ENCODE peak calls at places on chromosomes 2 and 18, in six cellular contexts. B is Peyer's patch, Z is HCT116, C is prostate gland, Y is right lobe of liver, R is HepG2. A is an unnamed sample.

GRCh38 chr2:160582481-160583161 is 89.0 kb upstream of the RBMS1 start:
- DNase-seq in R (no peak), C (peak), Y (no peak), B (no peak), Z (no peak), A (no peak)

GRCh38 chr2:71417300-71418202 is 35.8 kb upstream of the DYSF start:
- DNase-seq in Z (peak), R (no peak), Y (no peak), B (no peak), C (no peak), A (no peak)

GRCh38 chr2:142822190-142822589 is 55.3 kb upstream of the KYNU start:
- DNase-seq in C (no peak), R (no peak), Y (no peak), B (no peak), Z (no peak), A (no peak)

GRCh38 chr2:130337735-130338325 is 4.9 kb upstream of the IMP4 start:
- DNase-seq in Z (no peak), Y (no peak), C (no peak), R (no peak), B (no peak), A (no peak)

GRCh38 chr2:217932661-217933325 is 70.0 kb downstream of the TNS1 start:
- DNase-seq in B (no peak), Y (no peak), Z (no peak), C (no peak), R (no peak), A (no peak)

GRCh38 chr2:26968001-26968400 is 2.4 kb upstream of the MAPRE3 start:
- DNase-seq in Y (no peak), Z (no peak), B (no peak), R (no peak), C (no peak), A (no peak)

GRCh38 chr2:64338910-64339500 is 115.0 kb upstream of the LGALSL start:
- DNase-seq in Y (peak), C (no peak), B (peak), Z (no peak), R (no peak), A (no peak)

GRCh38 chr2:55887906-55888625 is 35.5 kb downstream of the EFEMP1 start:
- DNase-seq in C (no peak), Z (no peak), Y (no peak), R (no peak), B (no peak), A (no peak)

GRCh38 chr18:3692113-3692621 is 242.2 kb downstream of the TGIF1 start:
- DNase-seq in R (peak), B (no peak), Y (no peak), Z (no peak), C (no peak), A (no peak)

GRCh38 chr2:56749152-56749752 is 565.5 kb downstream of the CCDC85A start:
- DNase-seq in C (no peak), R (peak), Z (peak), B (no peak), Y (no peak), A (no peak)

GRCh38 chr2:144548088-144548487 is 28.2 kb upstream of the ZEB2 start:
- DNase-seq in R (no peak), Z (no peak), Y (no peak), B (no peak), C (no peak), A (no peak)

GRCh38 chr2:44118257-44118656 is 50.4 kb upstream of the PPM1B start:
- DNase-seq in Z (no peak), C (no peak), Y (no peak), B (no peak), R (no peak), A (no peak)

GRCh38 chr2:182763311-182763912 is 47.4 kb downstream of the DNAJC10 start:
- DNase-seq in Y (no peak), C (peak), B (peak), R (peak), Z (peak), A (no peak)

GRCh38 chr2:156470975-156471583 is 34.9 kb downstream of the GPD2 start:
- DNase-seq in Y (no peak), C (no peak), B (no peak), Z (no peak), R (no peak), A (no peak)

GRCh38 chr2:179272406-179273192 is 8.0 kb upstream of the SESTD1 start:
- DNase-seq in B (no peak), Z (no peak), C (no peak), R (peak), Y (no peak), A (no peak)

GRCh38 chr18:49814147-49814499 is 790 bp upstream of the ACAA2 start:
- DNase-seq in R (peak), C (peak), Y (no peak), B (peak), Z (no peak), A (no peak)

GRCh38 chr2:222959358-222959757 is 92.6 kb upstream of the KCNE4 start:
- DNase-seq in R (peak), Z (peak), Y (no peak), C (no peak), B (no peak), A (no peak)
- H3K27ac ChIP-seq in R (no peak), Z (no peak), Y (no peak), C (no peak), B (no peak), A (no peak)

GRCh38 chr2:216424305-216424704 is 12.0 kb downstream of the SMARCAL1 start:
- DNase-seq in Y (no peak), Z (no peak), C (no peak), R (no peak), B (no peak), A (no peak)
- TF ChIP-seq POLR2A in Y (no peak), Z (no peak), C (no peak), R (no peak), B (no peak), A (no peak)

GRCh38 chr2:19176172-19176852 is 182.1 kb downstream of the OSR1 start:
- DNase-seq in Z (no peak), Y (no peak), B (no peak), C (no peak), R (no peak), A (no peak)

GRCh38 chr2:19176977-19177376 is 181.4 kb downstream of the OSR1 start:
- DNase-seq in C (no peak), Y (no peak), R (no peak), B (no peak), Z (no peak), A (no peak)

GRCh38 chr2:19178175-19178574 is 180.2 kb downstream of the OSR1 start:
- DNase-seq in R (no peak), C (peak), Y (no peak), B (no peak), Z (no peak), A (no peak)
- H3K27ac ChIP-seq in R (no peak), C (no peak), Y (no peak), B (no peak), Z (no peak), A (no peak)

GRCh38 chr2:240211598-240212424 is 71.4 kb upstream of the OTOS start:
- DNase-seq in R (no peak), Y (peak), C (no peak), Z (no peak), B (peak), A (no peak)
- TF ChIP-seq POLR2A in R (no peak), Y (no peak), C (no peak), Z (no peak), B (no peak), A (no peak)

GRCh38 chr2:6944546-6944945 is 27.3 kb downstream of the RNF144A start:
- DNase-seq in Y (no peak), C (no peak), R (no peak), Z (no peak), B (no peak), A (no peak)
- H3K27ac ChIP-seq in Y (no peak), C (no peak), R (no peak), Z (no peak), B (no peak), A (no peak)

DNA sequence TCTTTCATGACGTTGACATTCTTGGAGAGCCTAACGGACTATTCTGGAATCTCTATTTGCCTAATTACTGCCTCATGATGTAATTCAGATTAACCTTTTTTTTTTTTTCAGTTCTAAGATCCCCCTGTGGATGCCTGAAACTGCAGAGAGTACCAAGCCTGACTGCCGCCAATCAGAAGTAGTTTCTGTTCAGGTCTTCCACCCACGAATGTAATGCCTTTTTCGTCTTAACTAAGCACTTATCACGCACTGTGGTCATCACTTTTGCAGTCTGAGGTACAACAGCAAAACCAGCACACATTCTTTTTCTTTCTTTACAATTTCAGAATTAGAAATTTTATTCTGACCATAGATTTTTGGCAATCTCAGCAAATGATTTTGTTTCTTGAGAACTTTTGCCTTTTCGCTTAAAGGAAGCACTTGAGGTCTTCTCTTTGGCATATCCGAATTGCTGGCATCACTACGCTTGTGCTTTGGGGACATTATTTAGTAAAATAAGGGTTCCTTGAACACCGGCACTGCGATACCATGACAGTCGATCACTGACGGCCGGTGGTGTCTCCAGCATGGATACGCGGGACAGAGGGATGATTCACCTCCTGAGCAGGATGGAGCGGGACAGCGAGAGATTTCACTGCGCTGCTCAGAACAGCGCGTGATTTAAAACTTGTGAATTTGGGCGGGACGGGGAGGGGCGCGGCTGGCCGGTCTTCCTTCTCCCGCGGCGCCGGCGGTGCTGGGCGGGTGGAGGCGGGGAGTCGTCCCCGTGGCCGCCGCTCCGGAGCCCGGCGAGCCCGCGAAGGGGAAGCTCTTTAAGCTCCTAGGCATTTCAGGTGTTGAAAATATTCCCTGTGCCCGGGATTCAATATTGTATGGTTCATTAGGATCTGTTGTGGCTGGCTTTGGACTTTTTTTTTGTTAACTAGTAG is 32.0 kb upstream of the GPR55 start:
- DNase-seq in R (no peak), C (peak), B (peak), Z (peak), Y (no peak), A (no peak)
- TF ChIP-seq POLR2A in R (no peak), C (no peak), B (no peak), Z (peak), Y (no peak), A (no peak)

A was measured in esophagus squamous epithelium.